ENCODE peak calls at places on chromosomes 5 and 9, in seven cellular contexts. Q is HEK293T; X is brain microvascular endothelial cell; Z is NCI-H2081; J is stimulated activated CD8-positive, alpha-beta memory T cell treated with anti-CD3 and anti-CD28 coated beads, Interleukin-7, amount 100 ng/mL, for 24 hours; Y is mesendoderm; D is PC-3. M is an unnamed sample.

GRCh38 chr5:178206166-178207101 is 2.1 kb downstream of the HNRNPAB start:
- DNase-seq in X (no peak), Z (no peak), J (no peak), D (no peak), Q (no peak), Y (peak), M (no peak)

GRCh38 chr5:74422671-74423070 is 217.9 kb downstream of the ENC1 start:
- DNase-seq in Q (no peak), X (no peak), D (no peak), J (no peak), Y (no peak), Z (no peak), M (no peak)

GRCh38 chr9:136576269-136576626 is 30.4 kb upstream of the NOTCH1 start:
- DNase-seq in J (no peak), Q (no peak), Y (no peak), X (no peak), D (peak), Z (no peak), M (peak)

GRCh38 chr5:40552981-40553380 is 126.7 kb upstream of the PTGER4 start:
- DNase-seq in Y (no peak), D (peak), J (no peak), X (peak), Q (no peak), Z (no peak), M (no peak)

GRCh38 chr9:108478431-108478837 is 377.4 kb downstream of the ACTL7B start:
- DNase-seq in D (peak), Q (no peak), Z (no peak), Y (no peak), X (peak), J (no peak), M (no peak)

GRCh38 chr5:166695311-166695710 is 1596.1 kb upstream of the WWC1 start:
- DNase-seq in Z (no peak), Y (no peak), J (no peak), X (no peak), D (no peak), Q (no peak), M (no peak)

GRCh38 chr5:53426878-53427277 is 53.6 kb upstream of the FST start:
- DNase-seq in Z (no peak), Q (no peak), X (no peak), J (no peak), D (no peak), Y (peak), M (no peak)

GRCh38 chr5:169978744-169979143 is 1.6 kb downstream of the INSYN2B start:
- DNase-seq in Z (no peak), J (no peak), Y (no peak), X (no peak), Q (no peak), D (no peak), M (no peak)

GRCh38 chr9:130119521-130120206 is 52.5 kb upstream of the NCS1 start:
- DNase-seq in Q (no peak), J (no peak), Y (no peak), X (no peak), D (no peak), Z (no peak), M (no peak)

GRCh38 chr9:118091676-118092490 is 387.7 kb downstream of the TLR4 start:
- DNase-seq in Y (no peak), J (no peak), Z (no peak), D (no peak), X (no peak), Q (no peak), M (no peak)

GRCh38 chr9:4420351-4420750 is 69.9 kb upstream of the SLC1A1 start:
- DNase-seq in X (no peak), Z (no peak), D (peak), Y (no peak), Q (no peak), J (no peak), M (no peak)

GRCh38 chr9:124480621-124480981 is 26.6 kb downstream of the NR5A1 start:
- DNase-seq in X (no peak), Z (no peak), Y (peak), D (peak), J (no peak), Q (peak), M (peak)

GRCh38 chr5:6175172-6175855 is 203.0 kb downstream of the MED10 start:
- DNase-seq in X (no peak), Z (no peak), Q (no peak), D (peak), J (no peak), Y (no peak), M (no peak)

GRCh38 chr5:102243213-102243612 is 52.9 kb downstream of the SLCO4C1 start:
- DNase-seq in Q (no peak), Y (no peak), X (no peak), J (no peak), D (no peak), Z (no peak), M (no peak)

GRCh38 chr9:21239917-21240316 is at the start of gene IFNA14:
- DNase-seq in J (no peak), D (no peak), X (no peak), Z (no peak), Y (no peak), Q (no peak), M (no peak)

GRCh38 chr5:17428176-17428800 is 69.7 kb upstream of the TAF11L2 start:
- DNase-seq in D (no peak), Y (no peak), Q (no peak), J (no peak), Z (no peak), X (no peak), M (no peak)